ENCODE peak calls at places on chromosomes 3 and 15, in nine cellular contexts. O is glomerular endothelial cell; C is HL-60; W is activated naive CD8-positive, alpha-beta T cell treated with anti-CD3 and anti-CD28 coated beads for 36 hours; Q is osteocyte; U is Kasumi-1; R is astrocyte of the hippocampus; X is foreskin fibroblast; Y is T-helper 9 cell. J is an unnamed sample.

GRCh38 chr3:114674041-114674440 is 380.2 kb downstream of the TIGIT start:
- DNase-seq in C (no peak), X (peak), Q (no peak), U (no peak), R (peak), W (no peak), Y (no peak), O (no peak), J (no peak)

GRCh38 chr3:72848703-72849081 is 447 bp upstream of the SHQ1 start:
- DNase-seq in C (peak), W (peak), O (no peak), Y (peak), U (peak), X (peak), R (no peak), Q (no peak), J (no peak)

GRCh38 chr3:14208977-14209394 is 30.4 kb downstream of the LSM3 start:
- DNase-seq in Y (no peak), U (no peak), W (no peak), Q (no peak), O (no peak), X (peak), C (no peak), R (no peak), J (no peak)

GRCh38 chr15:44034933-44035624 is 160.0 kb downstream of the FRMD5 start:
- DNase-seq in W (no peak), Y (no peak), U (no peak), C (no peak), R (peak), Q (no peak), X (peak), O (no peak), J (no peak)

GRCh38 chr3:51559266-51559907 is 20.9 kb downstream of the RAD54L2 start:
- DNase-seq in X (peak), U (no peak), C (no peak), Q (no peak), W (no peak), O (no peak), Y (no peak), R (peak), J (no peak)

GRCh38 chr3:66372681-66373350 is 128.0 kb downstream of the LRIG1 start:
- DNase-seq in Q (no peak), W (no peak), C (no peak), Y (peak), U (peak), O (no peak), X (peak), R (no peak), J (no peak)

GRCh38 chr3:119600732-119601131 is 3.0 kb downstream of the PLA1A start:
- DNase-seq in C (peak), Y (no peak), W (peak), X (peak), R (no peak), O (no peak), U (peak), Q (no peak), J (peak)

GRCh38 chr15:98835889-98836288 is 171.7 kb downstream of the PGPEP1L start:
- DNase-seq in Y (no peak), R (no peak), Q (no peak), W (no peak), X (no peak), C (peak), U (no peak), O (no peak), J (no peak)

GRCh38 chr15:57045741-57046382 is 127.4 kb downstream of the TCF12 start:
- DNase-seq in C (no peak), X (no peak), Q (no peak), U (no peak), R (no peak), Y (no peak), W (no peak), O (no peak), J (no peak)

GRCh38 chr3:128794788-128795649 is 69.0 kb downstream of the RAB7A start:
- DNase-seq in U (peak), R (peak), C (peak), Q (no peak), W (peak), Y (peak), O (no peak), X (peak), J (peak)

GRCh38 chr3:24686764-24687163 is 192.1 kb upstream of the THRB start:
- DNase-seq in C (no peak), Q (no peak), W (peak), R (peak), X (peak), O (no peak), Y (no peak), U (no peak), J (no peak)